ENCODE peak calls at places on chromosomes 4 and X, in ten cellular contexts. B is suprapubic skin, E is transverse colon, G is esophagus muscularis mucosa, I is breast epithelium, D is tibial nerve, A is HepG2, V is A549, O is right lobe of liver, P is ovary. K is an unnamed sample.

GRCh38 chr4:6622744-6623143 is 17.7 kb upstream of the MRFAP1 start:
- DNase-seq in B (no peak), E (no peak), G (no peak), I (no peak), D (no peak), A (no peak), V (no peak), O (no peak), P (no peak), K (no peak)

GRCh38 chr4:47882228-47882627 is 32.2 kb downstream of the NFXL1 start:
- DNase-seq in B (no peak), E (no peak), G (no peak), I (no peak), D (no peak), A (peak), V (no peak), O (no peak), P (no peak), K (no peak)

GRCh38 chr4:153616005-153616555 is 68.0 kb upstream of the TLR2 start:
- DNase-seq in B (no peak), E (no peak), G (no peak), I (no peak), D (no peak), A (no peak), V (no peak), O (no peak), P (no peak), K (no peak)

GRCh38 chr4:30714408-30715031 is 5.6 kb upstream of the PCDH7 start:
- DNase-seq in B (no peak), E (peak), G (no peak), I (no peak), D (no peak), A (peak), V (peak), O (no peak), P (peak), K (peak)

GRCh38 chrX:40996886-40997530 is 88.2 kb upstream of the USP9X start:
- DNase-seq in B (no peak), E (no peak), G (no peak), I (no peak), D (no peak), A (peak), V (peak), O (no peak), P (no peak), K (peak)

GRCh38 chr4:179662522-179662921 is 2220.3 kb upstream of the AGA start:
- DNase-seq in B (no peak), E (no peak), G (no peak), I (no peak), D (no peak), A (no peak), V (no peak), O (no peak), P (no peak), K (no peak)

GRCh38 chrX:63664741-63665140 is 120.3 kb downstream of the ARHGEF9 start:
- DNase-seq in B (no peak), E (no peak), G (no peak), I (no peak), D (no peak), A (no peak), V (no peak), O (no peak), P (no peak), K (no peak)

GRCh38 chr4:141099326-141099725 is 33.9 kb downstream of the RNF150 start:
- DNase-seq in B (no peak), E (no peak), G (no peak), I (no peak), D (no peak), A (no peak), V (no peak), O (no peak), P (no peak), K (no peak)

DNA sequence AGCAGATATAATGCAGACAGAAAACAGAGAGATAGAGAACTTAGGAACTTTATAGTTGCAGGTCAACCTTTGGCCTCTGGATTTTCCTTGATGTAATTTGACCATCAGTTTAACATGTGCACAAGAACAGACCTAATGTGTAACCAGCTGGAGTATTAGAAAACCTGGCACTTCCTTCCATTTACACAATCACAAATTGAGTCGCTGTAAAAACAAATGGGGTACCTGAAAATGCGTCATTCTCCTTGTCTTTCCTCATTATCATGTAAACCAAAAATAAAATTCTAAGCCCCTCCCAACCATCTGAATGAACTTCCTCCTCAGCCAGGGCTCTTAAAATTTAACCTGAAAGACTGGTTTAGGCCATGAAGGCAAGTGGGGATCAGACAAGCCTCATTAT is 358.4 kb upstream of the MAGEB16 start:
- DNase-seq in B (no peak), E (no peak), G (no peak), I (no peak), D (no peak), A (no peak), V (no peak), O (no peak), P (no peak), K (no peak)
- TF ChIP-seq POLR2A in B (no peak), E (no peak), G (no peak), I (no peak), D (no peak), A (no peak), V (no peak), O (peak), P (no peak), K (no peak)

DNA sequence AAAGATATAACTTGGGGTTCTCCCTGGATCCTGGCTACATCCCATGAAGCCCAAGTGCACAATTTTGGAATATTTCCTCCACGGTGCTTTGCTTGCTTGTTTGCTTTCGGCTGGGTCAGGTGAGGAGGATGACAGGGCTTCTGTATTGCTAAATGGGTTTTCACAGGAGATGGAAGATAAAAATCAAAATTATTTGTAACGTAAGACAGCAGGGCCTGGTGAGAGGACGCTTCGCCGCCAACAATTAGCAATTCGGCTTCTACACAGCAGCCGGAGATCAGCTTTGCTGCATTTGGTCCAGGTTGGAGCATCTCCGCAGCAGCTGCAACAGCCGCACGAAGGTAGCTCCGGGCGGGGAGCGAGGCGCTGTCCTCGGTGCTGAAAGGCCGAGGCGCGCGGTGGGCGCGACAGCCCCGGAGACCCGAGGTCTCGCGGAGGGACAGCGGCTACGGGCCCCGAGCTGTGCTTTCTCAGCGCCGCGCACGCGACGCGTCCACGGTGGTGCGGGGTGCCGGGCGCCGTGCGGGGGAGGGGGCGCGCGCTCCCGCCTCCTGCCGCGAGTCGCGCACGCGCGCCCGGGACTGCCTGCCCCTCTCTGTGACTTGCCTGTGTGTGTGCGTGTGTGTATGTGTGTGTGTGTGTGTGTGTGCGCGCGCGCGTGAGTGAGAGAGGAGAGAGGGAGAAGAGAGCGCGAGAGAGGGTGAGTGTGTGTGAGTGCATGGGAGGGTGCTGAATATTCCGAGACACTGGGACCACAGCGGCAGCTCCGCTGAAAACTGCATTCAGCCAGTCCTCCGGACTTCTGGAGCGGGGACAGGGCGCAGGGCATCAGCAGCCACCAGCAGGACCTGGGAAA is at the start of gene GRIA2:
- DNase-seq in B (no peak), E (no peak), G (no peak), I (peak), D (no peak), A (peak), V (peak), O (peak), P (peak), K (peak)
- H3K4me3 ChIP-seq in B (peak), E (no peak), G (peak), I (peak), D (peak), A (no peak), V (peak), O (no peak), P (peak), K (no peak)

DNA sequence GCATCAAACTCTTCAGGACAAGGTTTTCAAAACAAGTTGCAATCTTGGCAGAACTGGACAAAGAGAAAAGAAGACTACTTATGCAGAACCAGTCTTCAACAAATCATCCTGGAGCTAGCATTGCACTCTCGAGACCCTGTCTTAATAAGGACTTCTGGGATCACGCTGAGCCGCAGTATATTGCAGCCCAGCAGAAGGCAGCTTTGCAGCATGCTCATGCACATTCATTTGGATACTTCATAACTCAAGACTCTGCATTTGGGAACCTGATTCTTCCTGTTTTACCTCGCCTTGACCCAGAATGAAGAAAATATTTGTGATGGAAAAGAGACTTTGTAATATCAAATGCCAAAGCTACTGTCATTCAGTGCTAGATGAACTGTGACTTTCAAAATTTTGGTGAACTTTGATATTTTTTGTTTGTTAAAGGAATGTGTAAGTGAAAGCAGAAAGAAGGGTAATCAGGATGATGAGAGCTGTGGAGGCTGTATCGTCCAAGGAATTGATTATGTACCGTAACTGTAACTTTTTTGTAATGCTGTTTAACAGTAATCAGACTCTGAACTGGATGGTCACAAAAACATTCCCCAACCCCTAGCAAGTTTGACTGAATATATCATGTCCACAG is 27.2 kb downstream of the HSPA4L start:
- DNase-seq in B (no peak), E (no peak), G (no peak), I (no peak), D (no peak), A (peak), V (no peak), O (no peak), P (no peak), K (peak)
- TF ChIP-seq CTCF in B (no peak), E (no peak), G (no peak), I (no peak), D (no peak), A (peak), V (no peak), O (no peak), P (no peak), K (no peak)

GRCh38 chr4:109912706-109913621 is at the start of gene EGF:
- DNase-seq in B (no peak), E (no peak), G (no peak), I (no peak), D (no peak), A (no peak), V (no peak), O (no peak), P (no peak), K (no peak)
- TF ChIP-seq POLR2A in B (no peak), E (no peak), G (no peak), I (no peak), D (no peak), A (no peak), V (no peak), O (no peak), P (no peak), K (no peak)

DNA sequence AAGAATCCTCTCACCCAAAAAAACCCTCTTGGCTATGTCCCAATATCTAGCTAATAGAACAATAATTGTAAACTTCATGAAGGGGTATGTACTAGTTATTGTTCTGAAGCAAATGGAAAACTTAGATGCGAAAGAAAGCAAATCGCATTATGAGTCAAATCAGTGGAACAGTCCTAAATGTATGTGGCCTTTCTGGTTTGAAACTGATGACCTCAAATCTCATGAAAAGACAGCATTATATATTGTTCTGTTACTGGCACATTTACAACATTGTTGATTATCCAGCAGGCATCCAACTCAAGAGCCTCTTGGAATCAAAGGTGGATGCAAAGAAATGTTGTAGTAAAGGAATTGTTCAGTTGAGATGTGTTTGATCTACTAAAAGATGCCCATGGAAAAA is 34.7 kb downstream of the CSN3 start:
- DNase-seq in B (no peak), E (no peak), G (no peak), I (no peak), D (no peak), A (no peak), V (no peak), O (no peak), P (no peak), K (no peak)
- H3K4me3 ChIP-seq in B (no peak), E (no peak), G (no peak), I (no peak), D (no peak), A (no peak), V (no peak), O (no peak), P (no peak), K (no peak)

GRCh38 chr4:148145475-148145874 is 296.7 kb downstream of the NR3C2 start:
- DNase-seq in B (no peak), E (no peak), G (no peak), I (no peak), D (no peak), A (no peak), V (no peak), O (no peak), P (no peak), K (no peak)
- TF ChIP-seq CTCF in B (no peak), E (no peak), G (no peak), I (no peak), D (no peak), A (no peak), V (no peak), O (no peak), P (no peak), K (no peak)

GRCh38 chrX:154006965-154007364 is 12.7 kb downstream of the IRAK1 start:
- DNase-seq in B (no peak), E (no peak), G (no peak), I (no peak), D (no peak), A (no peak), V (no peak), O (no peak), P (no peak), K (no peak)

GRCh38 chrX:153999359-154000037 is 20.2 kb downstream of the IRAK1 start:
- DNase-seq in B (no peak), E (no peak), G (no peak), I (no peak), D (no peak), A (no peak), V (no peak), O (no peak), P (no peak), K (peak)

GRCh38 chrX:154004315-154004714 is 15.4 kb downstream of the IRAK1 start:
- DNase-seq in B (no peak), E (no peak), G (no peak), I (no peak), D (no peak), A (no peak), V (no peak), O (no peak), P (no peak), K (peak)

GRCh38 chrX:154000051-154000450 is 19.7 kb downstream of the IRAK1 start:
- DNase-seq in B (no peak), E (no peak), G (no peak), I (no peak), D (no peak), A (no peak), V (no peak), O (no peak), P (no peak), K (peak)

DNA sequence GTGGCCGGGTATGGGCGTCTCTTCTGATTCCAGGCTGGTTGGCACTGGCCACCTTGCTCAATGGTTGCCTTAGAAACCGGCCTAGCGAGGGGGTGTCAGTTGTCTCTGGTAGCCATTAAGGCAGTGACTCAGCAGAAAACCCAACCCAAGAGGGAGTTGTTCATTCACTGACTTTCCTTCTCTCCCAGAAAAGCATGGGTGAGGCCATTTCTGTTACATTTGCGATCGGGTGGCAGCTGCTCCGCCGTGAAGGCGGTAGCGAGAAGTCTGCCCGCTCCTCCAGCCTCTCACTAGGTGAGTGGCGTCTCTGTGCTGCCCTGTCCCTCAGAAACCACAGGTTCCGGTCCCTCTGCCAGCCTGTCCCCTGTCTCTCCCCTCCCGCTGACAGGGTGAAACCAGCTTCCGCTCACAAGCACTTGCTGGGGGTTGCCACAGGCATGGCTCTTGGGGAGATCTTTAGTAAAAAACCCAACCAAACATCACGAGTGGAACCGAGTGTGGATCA is 17.4 kb downstream of the IRAK1 start:
- DNase-seq in B (no peak), E (peak), G (no peak), I (no peak), D (peak), A (no peak), V (no peak), O (no peak), P (no peak), K (peak)
- TF ChIP-seq POLR2A in B (no peak), E (no peak), G (no peak), I (no peak), D (no peak), A (no peak), V (no peak), O (no peak), P (no peak), K (peak)

DNA sequence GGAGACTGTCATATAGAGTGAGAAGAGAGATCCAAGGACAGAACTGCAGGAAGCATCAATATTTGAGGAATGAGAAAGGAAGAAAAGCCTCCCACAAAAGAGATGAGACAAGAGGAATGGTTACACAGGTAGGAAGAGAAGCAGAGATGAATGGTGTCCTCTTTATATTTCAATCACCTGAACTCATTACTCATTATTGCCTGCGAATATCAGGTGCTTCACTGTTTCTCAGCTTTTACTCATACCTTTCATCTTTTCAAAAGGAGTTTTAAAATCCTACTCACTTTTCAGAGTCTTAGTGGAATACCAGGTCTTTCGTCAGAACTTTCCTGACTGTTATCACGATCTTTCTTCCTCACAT is 14.9 kb upstream of the SEC24D start:
- DNase-seq in B (no peak), E (no peak), G (no peak), I (no peak), D (no peak), A (no peak), V (no peak), O (no peak), P (no peak), K (no peak)
- H3K4me3 ChIP-seq in B (peak), E (peak), G (peak), I (peak), D (no peak), A (peak), V (no peak), O (peak), P (peak), K (peak)

GRCh38 chrX:115561605-115562491 is 874 bp downstream of the PLS3 start:
- DNase-seq in B (peak), E (peak), G (no peak), I (no peak), D (no peak), A (peak), V (peak), O (peak), P (peak), K (no peak)
- TF ChIP-seq CTCF in B (no peak), E (no peak), G (no peak), I (no peak), D (no peak), A (no peak), V (no peak), O (no peak), P (no peak), K (no peak)

GRCh38 chr4:8556341-8557150 is 23.6 kb upstream of the GPR78 start:
- DNase-seq in B (no peak), E (no peak), G (no peak), I (no peak), D (no peak), A (no peak), V (no peak), O (no peak), P (no peak), K (no peak)
- TF ChIP-seq POLR2A in B (no peak), E (no peak), G (no peak), I (no peak), D (no peak), A (no peak), V (no peak), O (no peak), P (no peak), K (no peak)

K was measured in NB4.